ENCODE peak calls at places on chromosomes 1 and 21, in four cellular contexts. G, U, V and Q are unnamed samples.

GRCh38 chr1:215523128-215523861 is 43.8 kb upstream of the KCTD3 start:
- DNase-seq in G (no peak), U (peak; percentile 1), V (no peak), Q (no peak)

GRCh38 chr1:43137445-43138052 is 34.5 kb downstream of the EBNA1BP2 start:
- DNase-seq in G (no peak), U (no peak), V (no peak), Q (no peak)

GRCh38 chr1:26317612-26318337 is at the start of gene CD52:
- DNase-seq in G (no peak), U (no peak), V (peak; percentile 70), Q (no peak)

GRCh38 chr1:92877792-92878191 is 46.0 kb downstream of the RPL5 start:
- DNase-seq in G (no peak), U (peak; percentile 60), V (no peak), Q (no peak)

GRCh38 chr1:157400766-157401165 is 151.5 kb downstream of the FCRL5 start:
- DNase-seq in G (no peak), U (no peak), V (no peak), Q (no peak)

GRCh38 chr1:176866011-176866410 is 298.5 kb downstream of the ASTN1 start:
- DNase-seq in G (no peak), U (no peak), V (no peak), Q (no peak)

GRCh38 chr1:8679411-8679800 is 138.0 kb downstream of the RERE start:
- DNase-seq in G (no peak), U (no peak), V (no peak), Q (no peak)

GRCh38 chr1:14924455-14925325 is 228.9 kb upstream of the TMEM51 start:
- DNase-seq in G (peak; percentile 51), U (peak; percentile 18), V (no peak), Q (peak; percentile 16)

GRCh38 chr1:218390625-218391024 is 45.5 kb downstream of the TGFB2 start:
- DNase-seq in G (no peak), U (peak; percentile 36), V (no peak), Q (no peak)

GRCh38 chr1:236009857-236010256 is 55.0 kb downstream of the NID1 start:
- DNase-seq in G (no peak), U (no peak), V (no peak), Q (no peak)

GRCh38 chr1:225737179-225737578 is 40.4 kb upstream of the SRP9 start:
- DNase-seq in G (no peak), U (no peak), V (no peak), Q (no peak)

GRCh38 chr1:219128957-219129356 is 44.7 kb upstream of the LYPLAL1 start:
- DNase-seq in G (no peak), U (no peak), V (no peak), Q (no peak)

GRCh38 chr1:150150511-150151021 is 850 bp downstream of the PLEKHO1 start:
- DNase-seq in G (no peak), U (no peak), V (peak; percentile 33), Q (peak; percentile 21)

GRCh38 chr1:235486321-235486720 is 17.9 kb downstream of the B3GALNT2 start:
- DNase-seq in G (no peak), U (no peak), V (no peak), Q (no peak)

GRCh38 chr1:152047607-152047953 is 10.8 kb upstream of the S100A11 start:
- DNase-seq in G (no peak), U (no peak), V (no peak), Q (no peak)

GRCh38 chr1:219670426-219671149 is 57.7 kb upstream of the ZC3H11B start:
- DNase-seq in G (no peak), U (no peak), V (no peak), Q (no peak)

GRCh38 chr1:224681816-224682215 is 65.7 kb downstream of the CNIH3 start:
- DNase-seq in G (no peak), U (no peak), V (no peak), Q (no peak)

GRCh38 chr1:165828103-165828558 is 717 bp downstream of the UCK2 start:
- DNase-seq in G (peak; percentile 17), U (peak; percentile 54), V (peak; percentile 79), Q (no peak)

GRCh38 chr1:150001415-150001814 is 9.1 kb downstream of the OTUD7B start:
- DNase-seq in G (no peak), U (no peak), V (no peak), Q (no peak)

GRCh38 chr21:45516671-45517151 is 25.5 kb downstream of the SLC19A1 start:
- DNase-seq in G (no peak), U (no peak), V (no peak), Q (no peak)

GRCh38 chr21:43364851-43365424 is 62.0 kb downstream of the SIK1 start:
- DNase-seq in G (no peak), U (peak; percentile 89), V (no peak), Q (no peak)

GRCh38 chr1:3245344-3245743 is 176.3 kb downstream of the PRDM16 start:
- DNase-seq in G (no peak), U (no peak), V (no peak), Q (no peak)

GRCh38 chr21:44657635-44658183 is at the start of gene KRTAP12-3:
- DNase-seq in G (no peak), U (no peak), V (no peak), Q (peak; percentile 56)

GRCh38 chr1:25774921-25775774 is 24.8 kb upstream of the SELENON start:
- DNase-seq in G (no peak), U (peak; percentile 70), V (peak; percentile 76), Q (peak; percentile 28)

GRCh38 chr1:26164036-26164927 is 4.5 kb downstream of the C1orf232 start:
- DNase-seq in G (no peak), U (no peak), V (peak; percentile 51), Q (peak; percentile 27)

GRCh38 chr1:165871311-165872067 is 44.1 kb downstream of the UCK2 start:
- DNase-seq in G (no peak), U (peak; percentile 18), V (peak; percentile 93), Q (no peak)